ENCODE peak calls at places on chromosomes 1 and 21, in eight cellular contexts. L is Panc1; A is hepatocyte; D is naive thymus-derived CD4-positive, alpha-beta T cell; O is astrocyte; C is cardiac muscle cell; G is stomach; E is AG04450. H is an unnamed sample.

GRCh38 chr1:172723251-172723650 is 64.3 kb downstream of the FASLG start:
- DNase-seq in L (no peak), A (no peak), D (no peak), O (peak), C (peak), G (no peak), E (no peak), H (no peak)

GRCh38 chr1:166007176-166007575 is 159.6 kb downstream of the FAM78B start:
- DNase-seq in L (no peak), A (no peak), D (no peak), O (no peak), C (no peak), G (no peak), E (no peak), H (no peak)

GRCh38 chr1:34460193-34460592 is 283.5 kb downstream of the C1orf94 start:
- DNase-seq in L (peak), A (peak), D (no peak), O (no peak), C (peak), G (peak), E (no peak), H (peak)

GRCh38 chr1:233045591-233045990 is 95.2 kb downstream of the NTPCR start:
- DNase-seq in L (no peak), A (no peak), D (no peak), O (peak), C (peak), G (no peak), E (no peak), H (no peak)

GRCh38 chr1:8023287-8023994 is 2.7 kb downstream of the ERRFI1 start:
- DNase-seq in L (no peak), A (no peak), D (no peak), O (no peak), C (peak), G (no peak), E (no peak), H (no peak)

GRCh38 chr21:31136891-31137290 is 98.6 kb upstream of the KRTAP19-8 start:
- DNase-seq in L (no peak), A (peak), D (no peak), O (peak), C (peak), G (no peak), E (peak), H (no peak)

GRCh38 chr1:183251101-183251958 is 65.3 kb downstream of the LAMC2 start:
- DNase-seq in L (no peak), A (no peak), D (no peak), O (no peak), C (no peak), G (no peak), E (no peak), H (peak)

GRCh38 chr1:119594386-119594785 is 53.7 kb downstream of the ZNF697 start:
- DNase-seq in L (no peak), A (no peak), D (no peak), O (peak), C (peak), G (no peak), E (no peak), H (peak)

GRCh38 chr1:41618066-41618825 is 133.8 kb upstream of the EDN2 start:
- DNase-seq in L (no peak), A (no peak), D (no peak), O (no peak), C (peak), G (peak), E (no peak), H (peak)

GRCh38 chr1:114524933-114525332 is 13.9 kb upstream of the TRIM33 start:
- DNase-seq in L (no peak), A (no peak), D (no peak), O (no peak), C (no peak), G (no peak), E (no peak), H (peak)

GRCh38 chr1:108663074-108663473 is 2.2 kb upstream of the HENMT1 start:
- DNase-seq in L (no peak), A (no peak), D (no peak), O (no peak), C (peak), G (no peak), E (no peak), H (no peak)

GRCh38 chr1:29047142-29047541 is 76.6 kb downstream of the TMEM200B start:
- DNase-seq in L (no peak), A (no peak), D (no peak), O (no peak), C (no peak), G (no peak), E (no peak), H (no peak)

GRCh38 chr1:207309775-207310273 is 11.7 kb upstream of the CD55 start:
- DNase-seq in L (peak), A (peak), D (no peak), O (peak), C (peak), G (no peak), E (peak), H (peak)

GRCh38 chr1:3292868-3293562 is 161.4 kb upstream of the ARHGEF16 start:
- DNase-seq in L (no peak), A (peak), D (no peak), O (no peak), C (no peak), G (no peak), E (no peak), H (no peak)

GRCh38 chr1:37002898-37003297 is 31.4 kb downstream of the GRIK3 start:
- DNase-seq in L (no peak), A (no peak), D (no peak), O (no peak), C (no peak), G (no peak), E (no peak), H (no peak)

GRCh38 chr1:23013657-23014056 is 2.0 kb downstream of the TEX46 start:
- DNase-seq in L (no peak), A (no peak), D (no peak), O (no peak), C (no peak), G (no peak), E (no peak), H (peak)

GRCh38 chr1:173205146-173206051 is 1.7 kb downstream of the TNFSF4 start:
- DNase-seq in L (no peak), A (peak), D (peak), O (peak), C (peak), G (no peak), E (no peak), H (peak)

GRCh38 chr1:167090289-167090942 is at the start of gene GPA33:
- DNase-seq in L (no peak), A (peak), D (peak), O (no peak), C (no peak), G (no peak), E (no peak), H (no peak)

GRCh38 chr21:42687796-42688195 is 34.4 kb downstream of the PDE9A start:
- DNase-seq in L (no peak), A (no peak), D (no peak), O (no peak), C (no peak), G (no peak), E (no peak), H (no peak)

GRCh38 chr1:80994934-80995333 is 805.8 kb upstream of the ADGRL2 start:
- DNase-seq in L (no peak), A (no peak), D (no peak), O (peak), C (peak), G (no peak), E (no peak), H (no peak)

GRCh38 chr1:228279011-228279721 is 71.3 kb downstream of the OBSCN start:
- DNase-seq in L (no peak), A (no peak), D (no peak), O (no peak), C (no peak), G (no peak), E (no peak), H (no peak)

GRCh38 chr1:101704895-101705294 is 291.8 kb downstream of the OLFM3 start:
- DNase-seq in L (no peak), A (no peak), D (no peak), O (no peak), C (no peak), G (no peak), E (no peak), H (no peak)

GRCh38 chr1:105485207-105485606 is 1571.3 kb upstream of the PRMT6 start:
- DNase-seq in L (no peak), A (no peak), D (no peak), O (peak), C (no peak), G (no peak), E (peak), H (peak)

GRCh38 chr1:30321216-30321910 is 402.0 kb downstream of the MATN1 start:
- DNase-seq in L (no peak), A (no peak), D (no peak), O (no peak), C (no peak), G (peak), E (no peak), H (no peak)

GRCh38 chr1:160101717-160102522 is 3.5 kb upstream of the IGSF8 start:
- DNase-seq in L (no peak), A (no peak), D (no peak), O (no peak), C (no peak), G (no peak), E (no peak), H (no peak)

GRCh38 chr1:211939876-211940468 is 95.4 kb downstream of the INTS7 start:
- DNase-seq in L (no peak), A (no peak), D (no peak), O (no peak), C (no peak), G (no peak), E (no peak), H (no peak)

GRCh38 chr1:89254658-89255287 is 17.9 kb downstream of the GBP5 start:
- DNase-seq in L (no peak), A (no peak), D (no peak), O (no peak), C (peak), G (no peak), E (no peak), H (peak)

GRCh38 chr1:67722292-67722944 is 37.4 kb downstream of the GADD45A start:
- DNase-seq in L (no peak), A (no peak), D (no peak), O (peak), C (peak), G (no peak), E (no peak), H (no peak)

GRCh38 chr21:34808569-34809204 is 139.9 kb downstream of the CLIC6 start:
- DNase-seq in L (no peak), A (no peak), D (no peak), O (peak), C (peak), G (no peak), E (peak), H (peak)

GRCh38 chr1:233627376-233627775 is 13.5 kb downstream of the KCNK1 start:
- DNase-seq in L (no peak), A (no peak), D (no peak), O (no peak), C (no peak), G (no peak), E (no peak), H (peak)

GRCh38 chr21:45536301-45537081 is 5.7 kb downstream of the SLC19A1 start:
- DNase-seq in L (no peak), A (no peak), D (no peak), O (no peak), C (no peak), G (peak), E (no peak), H (no peak)

GRCh38 chr1:172761581-172762025 is 102.7 kb downstream of the FASLG start:
- DNase-seq in L (no peak), A (no peak), D (no peak), O (peak), C (peak), G (no peak), E (no peak), H (peak)

GRCh38 chr1:155504207-155504606 is 58.4 kb downstream of the ASH1L start:
- DNase-seq in L (peak), A (peak), D (no peak), O (no peak), C (peak), G (no peak), E (no peak), H (peak)

GRCh38 chr1:99645699-99646531 is at the start of gene PALMD:
- DNase-seq in L (no peak), A (peak), D (no peak), O (peak), C (no peak), G (peak), E (no peak), H (peak)

GRCh38 chr1:71170925-71171324 is 90.1 kb upstream of the ZRANB2 start:
- DNase-seq in L (no peak), A (no peak), D (no peak), O (no peak), C (peak), G (no peak), E (no peak), H (no peak)

GRCh38 chr1:36911631-36912364 is 122.5 kb downstream of the GRIK3 start:
- DNase-seq in L (no peak), A (no peak), D (no peak), O (no peak), C (no peak), G (no peak), E (no peak), H (no peak)

GRCh38 chr21:42768324-42769121 is 110.8 kb downstream of the WDR4 start:
- DNase-seq in L (no peak), A (no peak), D (no peak), O (no peak), C (no peak), G (no peak), E (no peak), H (no peak)

GRCh38 chr1:238063454-238063853 is 172.7 kb upstream of the ZP4 start:
- DNase-seq in L (no peak), A (no peak), D (no peak), O (peak), C (no peak), G (no peak), E (no peak), H (peak)

DNA sequence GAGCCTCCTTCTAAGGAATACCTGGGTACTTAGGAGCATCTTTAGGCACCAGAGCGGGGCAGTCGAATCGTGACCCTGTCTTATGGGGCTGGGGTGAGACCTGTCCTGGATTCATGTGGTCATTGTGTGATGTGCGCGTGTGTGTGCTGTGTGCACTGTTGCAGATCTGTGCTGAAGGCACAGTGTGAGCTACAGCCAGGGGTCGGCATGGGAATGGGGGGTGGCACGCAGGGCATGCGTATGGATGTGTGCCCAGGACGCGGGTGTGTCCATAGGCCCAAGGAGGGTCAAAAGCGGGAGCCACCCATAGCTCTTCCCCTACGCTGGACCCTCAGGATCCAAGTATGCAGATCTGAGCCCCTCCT is 14.6 kb downstream of the PTPRF start:
- DNase-seq in L (no peak), A (no peak), D (no peak), O (no peak), C (no peak), G (no peak), E (no peak), H (no peak)
- H3K4me3 ChIP-seq in L (no peak), A (no peak), D (no peak), O (no peak), C (no peak), G (no peak), E (no peak), H (no peak)

DNA sequence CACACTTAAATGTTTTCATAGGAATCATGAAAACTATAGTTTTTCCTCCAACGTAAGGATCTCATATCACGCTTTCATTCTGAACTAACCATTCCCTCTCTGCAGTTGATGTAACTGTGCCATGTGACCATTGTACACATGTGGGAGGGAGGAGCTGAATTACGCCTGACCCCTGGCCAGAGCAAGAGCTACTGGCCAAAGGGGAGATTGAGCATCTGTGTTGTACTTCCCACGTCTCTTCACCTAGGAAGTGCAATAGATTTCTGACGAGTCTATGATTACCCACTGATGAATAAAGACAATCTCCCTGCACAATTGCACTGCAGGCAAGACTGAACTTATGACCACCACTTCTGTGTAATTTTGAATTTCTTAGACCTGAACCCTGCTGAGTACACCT is 24.0 kb downstream of the PTPRC start:
- DNase-seq in L (no peak), A (no peak), D (no peak), O (no peak), C (no peak), G (no peak), E (no peak), H (no peak)
- H3K4me3 ChIP-seq in L (no peak), A (no peak), D (peak), O (no peak), C (no peak), G (no peak), E (no peak), H (no peak)

GRCh38 chr1:79662596-79662995 is 656.1 kb upstream of the ADGRL4 start:
- DNase-seq in L (no peak), A (no peak), D (no peak), O (no peak), C (peak), G (no peak), E (no peak), H (no peak)

GRCh38 chr1:79663916-79664315 is 657.4 kb upstream of the ADGRL4 start:
- DNase-seq in L (no peak), A (no peak), D (no peak), O (no peak), C (peak), G (no peak), E (no peak), H (no peak)

DNA sequence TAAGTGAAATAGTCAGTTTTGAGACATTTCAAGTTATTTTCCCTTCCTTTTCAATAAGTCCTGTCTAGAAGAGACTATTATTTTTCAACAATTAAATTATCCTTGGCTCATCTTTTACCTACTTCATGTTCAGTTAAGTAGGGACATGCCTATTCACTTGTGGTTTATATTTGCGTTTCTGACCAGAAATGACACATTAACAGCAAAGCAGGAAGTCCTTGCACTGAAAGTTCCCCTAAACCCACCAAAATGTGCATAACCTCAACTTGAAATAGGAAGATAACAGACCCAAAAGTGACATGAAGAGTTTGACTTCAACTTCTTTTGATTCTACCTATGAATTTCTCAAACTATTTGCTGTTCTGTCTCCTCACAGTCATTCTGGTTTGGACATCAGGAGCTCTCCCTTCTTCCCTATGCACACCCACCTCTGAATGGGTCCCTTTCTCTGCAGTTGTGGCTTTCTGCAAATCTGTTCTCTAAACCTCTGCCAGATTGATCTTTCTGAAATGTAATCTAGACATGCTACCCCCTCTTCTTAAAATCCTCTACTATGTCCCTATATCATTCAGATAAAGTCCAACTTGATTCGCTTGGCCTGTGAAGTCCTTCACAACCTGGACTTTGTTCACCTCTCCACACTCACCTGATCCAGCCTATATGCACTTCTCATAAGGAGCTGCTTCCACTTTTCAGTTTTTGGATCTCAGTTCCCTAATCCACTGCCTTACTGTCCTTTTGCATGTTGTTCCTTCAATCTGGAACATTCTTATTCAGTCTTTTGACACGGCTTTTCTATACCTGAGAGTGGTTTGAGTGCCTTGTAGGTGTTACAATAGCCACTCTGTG is 661.5 kb upstream of the ADGRL4 start:
- DNase-seq in L (no peak), A (no peak), D (no peak), O (no peak), C (no peak), G (no peak), E (no peak), H (no peak)
- H3K4me3 ChIP-seq in L (no peak), A (no peak), D (no peak), O (no peak), C (no peak), G (no peak), E (no peak), H (no peak)

GRCh38 chr1:93904228-93904627 is 5.0 kb downstream of the GCLM start:
- DNase-seq in L (no peak), A (no peak), D (no peak), O (no peak), C (peak), G (no peak), E (no peak), H (no peak)
- H3K4me3 ChIP-seq in L (no peak), A (no peak), D (no peak), O (no peak), C (no peak), G (no peak), E (no peak), H (no peak)

DNA sequence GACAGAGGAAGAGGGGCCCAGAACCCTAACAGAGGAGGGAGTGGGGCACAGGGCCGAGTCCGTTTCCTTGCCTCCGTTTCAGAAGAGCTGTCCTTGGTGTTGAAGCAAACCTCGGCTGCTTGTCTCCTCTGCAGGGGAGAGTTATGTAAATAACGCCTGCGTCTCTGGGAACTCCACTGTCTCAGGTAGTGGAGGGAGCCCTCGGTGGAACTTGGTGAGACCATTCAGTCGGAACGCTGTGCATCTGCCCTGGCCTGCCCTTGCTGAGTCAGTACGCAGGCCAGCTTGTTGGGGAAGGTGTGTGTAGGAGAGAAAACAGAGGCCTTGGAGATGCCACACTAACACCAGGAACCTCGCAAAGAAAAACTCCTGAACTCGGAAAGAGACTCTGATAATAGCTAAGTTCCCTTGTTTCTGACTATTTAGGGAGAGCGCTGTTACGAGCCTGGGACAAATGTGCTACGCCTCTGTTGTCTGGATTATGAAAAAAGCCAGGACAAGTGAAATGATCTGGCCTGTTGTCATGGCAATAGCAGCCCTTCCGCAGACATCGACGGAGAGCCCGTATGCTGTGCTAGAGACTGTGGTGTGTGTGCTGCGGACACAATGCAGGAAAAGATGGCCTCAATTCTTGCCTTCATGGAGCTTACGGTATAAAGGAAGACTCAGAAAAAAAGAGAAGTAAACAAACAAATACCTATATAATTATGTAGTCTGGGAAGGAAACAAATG is 94.6 kb upstream of the AKT3 start:
- DNase-seq in L (no peak), A (peak), D (no peak), O (peak), C (peak), G (no peak), E (no peak), H (peak)
- H3K4me3 ChIP-seq in L (no peak), A (no peak), D (no peak), O (no peak), C (no peak), G (no peak), E (no peak), H (no peak)